ENCODE peak calls at places on chromosomes 6 and 20, in five cellular contexts. One of them, this sample, is unnamed.

GRCh38 chr6:134358320-134358719 is 40.4 kb upstream of the SGK1 start:
- DNase-seq in CD8-positive, alpha-beta T cell: no peak
- DNase-seq in BJ: no peak
- DNase-seq in astrocyte: peak
- DNase-seq in pancreas: no peak
- DNase-seq in this sample: no peak

GRCh38 chr20:3313681-3314080 is 74.7 kb upstream of the SLC4A11 start:
- DNase-seq in CD8-positive, alpha-beta T cell: no peak
- DNase-seq in BJ: no peak
- DNase-seq in astrocyte: no peak
- DNase-seq in pancreas: no peak
- DNase-seq in this sample: no peak

GRCh38 chr20:2337142-2337541 is 41.3 kb downstream of the TGM3 start:
- DNase-seq in CD8-positive, alpha-beta T cell: no peak
- DNase-seq in BJ: no peak
- DNase-seq in astrocyte: no peak
- DNase-seq in pancreas: no peak
- DNase-seq in this sample: no peak

GRCh38 chr6:120096861-120097260 is 747.3 kb upstream of the MAN1A1 start:
- DNase-seq in CD8-positive, alpha-beta T cell: no peak
- DNase-seq in BJ: no peak
- DNase-seq in astrocyte: no peak
- DNase-seq in pancreas: no peak
- DNase-seq in this sample: no peak

GRCh38 chr6:111199935-111200822 is 112.9 kb downstream of the SLC16A10 start:
- DNase-seq in CD8-positive, alpha-beta T cell: no peak
- DNase-seq in BJ: no peak
- DNase-seq in astrocyte: no peak
- DNase-seq in pancreas: no peak
- DNase-seq in this sample: no peak

GRCh38 chr6:44150317-44150917 is 8.2 kb upstream of the CAPN11 start:
- DNase-seq in CD8-positive, alpha-beta T cell: no peak
- DNase-seq in BJ: no peak
- DNase-seq in astrocyte: no peak
- DNase-seq in pancreas: no peak
- DNase-seq in this sample: no peak

GRCh38 chr6:158057213-158057987 is 75.7 kb downstream of the SYNJ2 start:
- DNase-seq in CD8-positive, alpha-beta T cell: no peak
- DNase-seq in BJ: peak
- DNase-seq in astrocyte: peak
- DNase-seq in pancreas: no peak
- DNase-seq in this sample: no peak

GRCh38 chr6:27545271-27546046 is 72.6 kb upstream of the ZNF184 start:
- DNase-seq in CD8-positive, alpha-beta T cell: no peak
- DNase-seq in BJ: no peak
- DNase-seq in astrocyte: peak
- DNase-seq in pancreas: no peak
- DNase-seq in this sample: no peak

GRCh38 chr20:45972500-45973183 is 639 bp upstream of the ZNF335 start:
- DNase-seq in CD8-positive, alpha-beta T cell: no peak
- DNase-seq in BJ: no peak
- DNase-seq in astrocyte: no peak
- DNase-seq in pancreas: no peak
- DNase-seq in this sample: no peak

GRCh38 chr6:169998457-169998856 is 247.0 kb downstream of the ERMARD start:
- DNase-seq in CD8-positive, alpha-beta T cell: peak
- DNase-seq in BJ: no peak
- DNase-seq in astrocyte: no peak
- DNase-seq in pancreas: no peak
- DNase-seq in this sample: no peak

GRCh38 chr6:30463651-30464618 is 25.4 kb upstream of the HLA-E start:
- DNase-seq in CD8-positive, alpha-beta T cell: peak
- DNase-seq in BJ: no peak
- DNase-seq in astrocyte: peak
- DNase-seq in pancreas: peak
- DNase-seq in this sample: peak

GRCh38 chr6:168440520-168441433 is at the start of gene SMOC2:
- DNase-seq in CD8-positive, alpha-beta T cell: no peak
- DNase-seq in BJ: no peak
- DNase-seq in astrocyte: no peak
- DNase-seq in pancreas: no peak
- DNase-seq in this sample: peak

GRCh38 chr6:160344281-160344680 is 3.9 kb upstream of the SLC22A3 start:
- DNase-seq in CD8-positive, alpha-beta T cell: no peak
- DNase-seq in BJ: no peak
- DNase-seq in astrocyte: peak
- DNase-seq in pancreas: no peak
- DNase-seq in this sample: no peak

GRCh38 chr20:48521121-48521520 is 306.7 kb downstream of the PREX1 start:
- DNase-seq in CD8-positive, alpha-beta T cell: no peak
- DNase-seq in BJ: no peak
- DNase-seq in astrocyte: no peak
- DNase-seq in pancreas: no peak
- DNase-seq in this sample: no peak